ENCODE peak calls at places on chromosomes 3 and 15, in six cellular contexts. One of them, this sample, is unnamed.

GRCh38 chr15:70212288-70212962 is 114.7 kb upstream of the TLE3 start:
- ATAC-seq in HepG2: no peak
- ATAC-seq in GM12878: peak
- ATAC-seq in K562: no peak
- ATAC-seq in A549: no peak
- ATAC-seq in upper lobe of left lung: peak
- ATAC-seq in this sample: no peak

GRCh38 chr15:44298878-44299277 is 10.4 kb downstream of the GOLM2 start:
- ATAC-seq in HepG2: peak
- ATAC-seq in GM12878: no peak
- ATAC-seq in K562: peak
- ATAC-seq in A549: peak
- ATAC-seq in upper lobe of left lung: no peak
- ATAC-seq in this sample: no peak

GRCh38 chr15:58334803-58335202 is 97.0 kb upstream of the LIPC start:
- ATAC-seq in HepG2: no peak
- ATAC-seq in GM12878: no peak
- ATAC-seq in K562: no peak
- ATAC-seq in A549: no peak
- ATAC-seq in upper lobe of left lung: no peak
- ATAC-seq in this sample: no peak

GRCh38 chr3:100765437-100765975 is 56.2 kb downstream of the TFG start:
- ATAC-seq in HepG2: no peak
- ATAC-seq in GM12878: no peak
- ATAC-seq in K562: no peak
- ATAC-seq in A549: no peak
- ATAC-seq in upper lobe of left lung: no peak
- ATAC-seq in this sample: no peak

GRCh38 chr3:19107719-19108118 is 40.6 kb upstream of the KCNH8 start:
- ATAC-seq in HepG2: no peak
- ATAC-seq in GM12878: no peak
- ATAC-seq in K562: no peak
- ATAC-seq in A549: no peak
- ATAC-seq in upper lobe of left lung: no peak
- ATAC-seq in this sample: no peak

GRCh38 chr3:17160597-17160996 is 275.8 kb downstream of the PLCL2 start:
- ATAC-seq in HepG2: no peak
- ATAC-seq in GM12878: no peak
- ATAC-seq in K562: no peak
- ATAC-seq in A549: no peak
- ATAC-seq in upper lobe of left lung: no peak
- ATAC-seq in this sample: no peak

GRCh38 chr15:68365140-68365745 is 66.7 kb downstream of the ITGA11 start:
- ATAC-seq in HepG2: no peak
- ATAC-seq in GM12878: no peak
- ATAC-seq in K562: no peak
- ATAC-seq in A549: no peak
- ATAC-seq in upper lobe of left lung: no peak
- ATAC-seq in this sample: peak

GRCh38 chr3:123201223-123201556 is 553 bp upstream of the SEC22A start:
- ATAC-seq in HepG2: no peak
- ATAC-seq in GM12878: no peak
- ATAC-seq in K562: no peak
- ATAC-seq in A549: no peak
- ATAC-seq in upper lobe of left lung: no peak
- ATAC-seq in this sample: no peak

GRCh38 chr3:194875581-194876402 is 190.1 kb downstream of the FAM43A start:
- ATAC-seq in HepG2: no peak
- ATAC-seq in GM12878: no peak
- ATAC-seq in K562: no peak
- ATAC-seq in A549: no peak
- ATAC-seq in upper lobe of left lung: no peak
- ATAC-seq in this sample: no peak

GRCh38 chr3:25592510-25592968 is 72.2 kb downstream of the TOP2B start:
- ATAC-seq in HepG2: peak
- ATAC-seq in GM12878: peak
- ATAC-seq in K562: peak
- ATAC-seq in A549: peak
- ATAC-seq in upper lobe of left lung: peak
- ATAC-seq in this sample: peak

GRCh38 chr3:186782542-186783069 is 771 bp upstream of the EIF4A2 start:
- ATAC-seq in HepG2: peak
- ATAC-seq in GM12878: peak
- ATAC-seq in K562: no peak
- ATAC-seq in A549: peak
- ATAC-seq in upper lobe of left lung: peak
- ATAC-seq in this sample: peak

GRCh38 chr3:28320981-28321380 is 27.5 kb upstream of the ZCWPW2 start:
- ATAC-seq in HepG2: peak
- ATAC-seq in GM12878: no peak
- ATAC-seq in K562: no peak
- ATAC-seq in A549: no peak
- ATAC-seq in upper lobe of left lung: no peak
- ATAC-seq in this sample: no peak

GRCh38 chr3:52347716-52348635 is 31.9 kb downstream of the DNAH1 start:
- ATAC-seq in HepG2: no peak
- ATAC-seq in GM12878: no peak
- ATAC-seq in K562: no peak
- ATAC-seq in A549: no peak
- ATAC-seq in upper lobe of left lung: no peak
- ATAC-seq in this sample: no peak

GRCh38 chr15:75929799-75930565 is 26.3 kb downstream of the FBXO22 start:
- ATAC-seq in HepG2: no peak
- ATAC-seq in GM12878: no peak
- ATAC-seq in K562: no peak
- ATAC-seq in A549: no peak
- ATAC-seq in upper lobe of left lung: no peak
- ATAC-seq in this sample: no peak

GRCh38 chr3:150371741-150372254 is 36.3 kb upstream of the TSC22D2 start:
- ATAC-seq in HepG2: peak
- ATAC-seq in GM12878: peak
- ATAC-seq in K562: peak
- ATAC-seq in A549: peak
- ATAC-seq in upper lobe of left lung: peak
- ATAC-seq in this sample: peak

GRCh38 chr3:61594144-61594977 is 33.0 kb downstream of the PTPRG start:
- ATAC-seq in HepG2: no peak
- ATAC-seq in GM12878: peak
- ATAC-seq in K562: no peak
- ATAC-seq in A549: no peak
- ATAC-seq in upper lobe of left lung: no peak
- ATAC-seq in this sample: no peak

GRCh38 chr3:107904536-107905066 is 186.2 kb downstream of the CD47 start:
- ATAC-seq in HepG2: no peak
- ATAC-seq in GM12878: no peak
- ATAC-seq in K562: no peak
- ATAC-seq in A549: no peak
- ATAC-seq in upper lobe of left lung: no peak
- ATAC-seq in this sample: no peak

GRCh38 chr15:68352401-68353062 is 75.0 kb downstream of the FEM1B start:
- ATAC-seq in HepG2: no peak
- ATAC-seq in GM12878: peak
- ATAC-seq in K562: no peak
- ATAC-seq in A549: peak
- ATAC-seq in upper lobe of left lung: peak
- ATAC-seq in this sample: peak

GRCh38 chr3:188137062-188137461 is 16.9 kb upstream of the LPP start:
- ATAC-seq in HepG2: no peak
- ATAC-seq in GM12878: no peak
- ATAC-seq in K562: no peak
- ATAC-seq in A549: no peak
- ATAC-seq in upper lobe of left lung: peak
- ATAC-seq in this sample: no peak

GRCh38 chr3:13234664-13235063 is 161.4 kb upstream of the IQSEC1 start:
- ATAC-seq in HepG2: no peak
- ATAC-seq in GM12878: peak
- ATAC-seq in K562: no peak
- ATAC-seq in A549: no peak
- ATAC-seq in upper lobe of left lung: no peak
- ATAC-seq in this sample: no peak

GRCh38 chr3:191345334-191345733 is 15.0 kb upstream of the UTS2B start:
- ATAC-seq in HepG2: no peak
- ATAC-seq in GM12878: no peak
- ATAC-seq in K562: no peak
- ATAC-seq in A549: no peak
- ATAC-seq in upper lobe of left lung: no peak
- ATAC-seq in this sample: no peak

GRCh38 chr3:3610581-3611298 is 188.5 kb upstream of the LRRN1 start:
- ATAC-seq in HepG2: no peak
- ATAC-seq in GM12878: no peak
- ATAC-seq in K562: no peak
- ATAC-seq in A549: no peak
- ATAC-seq in upper lobe of left lung: no peak
- ATAC-seq in this sample: no peak

GRCh38 chr15:60573936-60574335 is 95.0 kb upstream of the ICE2 start:
- ATAC-seq in HepG2: no peak
- ATAC-seq in GM12878: peak
- ATAC-seq in K562: no peak
- ATAC-seq in A549: no peak
- ATAC-seq in upper lobe of left lung: no peak
- ATAC-seq in this sample: no peak

GRCh38 chr15:72169236-72169920 is 28.2 kb downstream of the GRAMD2A start:
- ATAC-seq in HepG2: peak
- ATAC-seq in GM12878: peak
- ATAC-seq in K562: no peak
- ATAC-seq in A549: peak
- ATAC-seq in upper lobe of left lung: peak
- ATAC-seq in this sample: no peak
- TF ChIP-seq EP300 in HepG2: no peak
- TF ChIP-seq EP300 in GM12878: no peak
- TF ChIP-seq EP300 in K562: no peak
- TF ChIP-seq EP300 in A549: no peak
- TF ChIP-seq EP300 in upper lobe of left lung: no peak
- TF ChIP-seq EP300 in this sample: no peak

DNA sequence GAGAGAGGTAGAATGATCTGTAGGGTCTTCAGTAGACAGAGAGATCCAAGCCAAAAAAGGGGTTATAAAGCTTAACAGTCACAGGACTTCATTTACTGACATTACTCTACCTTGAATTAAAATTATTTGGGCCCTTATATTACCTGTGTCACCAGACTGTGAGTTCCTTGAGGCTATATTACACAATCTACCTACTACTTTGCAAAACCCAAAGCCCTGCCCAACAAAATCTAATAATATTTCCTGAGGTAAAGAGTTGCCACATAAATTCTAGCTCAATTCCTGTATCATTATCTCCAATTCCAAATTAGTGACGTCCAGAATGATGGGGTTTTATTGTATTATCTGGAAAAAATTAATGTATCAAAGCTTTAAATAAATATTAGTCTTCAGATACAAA is 1.9 kb downstream of the UBR1 start:
- ATAC-seq in HepG2: no peak
- ATAC-seq in GM12878: no peak
- ATAC-seq in K562: no peak
- ATAC-seq in A549: no peak
- ATAC-seq in upper lobe of left lung: no peak
- ATAC-seq in this sample: no peak
- H3K4me3 ChIP-seq in HepG2: no peak
- H3K4me3 ChIP-seq in GM12878: no peak
- H3K4me3 ChIP-seq in K562: no peak
- H3K4me3 ChIP-seq in A549: no peak
- H3K4me3 ChIP-seq in upper lobe of left lung: no peak
- H3K4me3 ChIP-seq in this sample: no peak

DNA sequence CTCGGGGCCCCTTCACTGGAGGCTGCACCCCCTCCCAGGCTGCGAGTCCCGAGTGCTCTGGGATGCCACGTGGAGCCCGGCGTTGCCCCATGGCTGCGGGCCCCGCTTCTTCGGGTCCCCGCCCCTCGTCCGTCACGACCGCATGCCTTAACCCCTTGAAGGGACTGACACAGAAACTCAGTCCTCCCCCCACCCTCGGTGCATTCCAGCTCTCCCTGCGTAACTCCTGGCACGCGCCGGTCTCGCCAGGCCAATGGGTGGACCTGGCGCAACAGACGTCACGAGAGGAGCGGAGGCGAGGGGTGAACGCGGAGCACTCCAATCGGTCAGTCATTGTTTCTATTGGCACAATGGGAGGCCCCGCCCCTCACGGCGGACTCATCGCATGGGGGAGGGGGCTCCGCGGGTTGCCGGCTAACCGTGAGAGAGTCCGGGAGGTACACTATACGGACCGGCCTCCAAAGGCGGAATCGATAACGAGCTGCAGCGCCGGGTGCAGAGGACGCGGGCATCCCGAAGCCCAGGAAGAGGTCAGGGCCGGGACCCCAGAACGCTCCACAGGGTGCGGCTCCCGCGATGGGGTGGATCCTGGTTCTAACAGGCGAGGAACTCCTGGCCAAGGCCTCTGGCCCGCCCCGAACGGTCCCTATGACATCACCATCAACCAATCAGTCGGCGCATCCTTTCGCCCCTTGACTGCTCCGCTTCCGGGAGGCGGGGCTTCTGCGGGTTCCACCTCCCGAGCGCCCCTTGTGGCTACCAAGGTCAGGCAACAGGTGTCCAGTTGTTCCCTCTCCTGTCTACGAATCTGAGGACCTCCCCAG is 1.0 kb upstream of the CELSR3 start:
- ATAC-seq in HepG2: peak
- ATAC-seq in GM12878: peak
- ATAC-seq in K562: peak
- ATAC-seq in A549: peak
- ATAC-seq in upper lobe of left lung: peak
- ATAC-seq in this sample: peak
- TF ChIP-seq POLR2A in HepG2: no peak
- TF ChIP-seq POLR2A in GM12878: peak
- TF ChIP-seq POLR2A in K562: peak
- TF ChIP-seq POLR2A in A549: peak
- TF ChIP-seq POLR2A in upper lobe of left lung: peak
- TF ChIP-seq POLR2A in this sample: peak

GRCh38 chr3:45842851-45843625 is 1.1 kb upstream of the LZTFL1 start:
- ATAC-seq in HepG2: no peak
- ATAC-seq in GM12878: no peak
- ATAC-seq in K562: no peak
- ATAC-seq in A549: no peak
- ATAC-seq in upper lobe of left lung: no peak
- ATAC-seq in this sample: no peak

GRCh38 chr3:45841380-45841700 is 579 bp downstream of the LZTFL1 start:
- ATAC-seq in HepG2: peak
- ATAC-seq in GM12878: peak
- ATAC-seq in K562: peak
- ATAC-seq in A549: peak
- ATAC-seq in upper lobe of left lung: peak
- ATAC-seq in this sample: peak

GRCh38 chr3:45838466-45838865 is 3.5 kb downstream of the LZTFL1 start:
- ATAC-seq in HepG2: no peak
- ATAC-seq in GM12878: no peak
- ATAC-seq in K562: no peak
- ATAC-seq in A549: no peak
- ATAC-seq in upper lobe of left lung: no peak
- ATAC-seq in this sample: no peak

GRCh38 chr3:45841701-45842491 is at the start of gene LZTFL1:
- ATAC-seq in HepG2: peak
- ATAC-seq in GM12878: peak
- ATAC-seq in K562: peak
- ATAC-seq in A549: peak
- ATAC-seq in upper lobe of left lung: peak
- ATAC-seq in this sample: peak
- TF ChIP-seq EP300 in HepG2: no peak
- TF ChIP-seq EP300 in GM12878: no peak
- TF ChIP-seq EP300 in K562: no peak
- TF ChIP-seq EP300 in A549: no peak
- TF ChIP-seq EP300 in upper lobe of left lung: no peak
- TF ChIP-seq EP300 in this sample: no peak

This sample was measured in gastroesophageal sphincter.